ENCODE peak calls at places on chromosomes 5 and 9, in nine cellular contexts. A is uterus, O is transverse colon, N is esophagus squamous epithelium, H is IMR-90, K is K562, V is H1, Y is A549, D is endothelial cell of umbilical vein. U is an unnamed sample.

GRCh38 chr5:55894135-55894534 is 43.0 kb downstream of the IL31RA start:
- DNase-seq in D (no peak), A (no peak), H (no peak), O (no peak), V (no peak), K (no peak), N (no peak), Y (no peak), U (no peak)

GRCh38 chr9:130137870-130138653 is 34.1 kb upstream of the NCS1 start:
- DNase-seq in A (peak; percentile 74), V (peak; percentile 64), H (peak; percentile 98), Y (peak; percentile 51), O (no peak), K (peak; percentile 88), D (peak; percentile 63), N (no peak), U (peak; percentile 12)

GRCh38 chr5:162068412-162068811 is 839 bp downstream of the GABRG2 start:
- DNase-seq in A (no peak), V (peak; percentile 88), D (no peak), K (no peak), H (no peak), O (no peak), Y (peak; percentile 14), N (no peak), U (peak; percentile 13)

GRCh38 chr5:19660679-19661078 is 327.3 kb downstream of the CDH18 start:
- DNase-seq in H (no peak), K (no peak), N (no peak), V (no peak), A (no peak), Y (no peak), D (no peak), O (no peak), U (no peak)

GRCh38 chr5:104967806-104968205 is 1405.2 kb upstream of the NUDT12 start:
- DNase-seq in O (no peak), Y (no peak), K (no peak), D (no peak), V (no peak), H (no peak), N (no peak), A (no peak), U (no peak)

GRCh38 chr5:124007675-124008398 is 495.9 kb downstream of the CSNK1G3 start:
- DNase-seq in H (peak; percentile 4), A (no peak), D (no peak), V (no peak), N (no peak), Y (peak; percentile 18), O (no peak), K (no peak), U (no peak)

GRCh38 chr5:146852089-146852488 is 26.5 kb downstream of the PPP2R2B start:
- DNase-seq in O (no peak), K (no peak), A (no peak), Y (no peak), N (no peak), H (no peak), D (no peak), V (no peak), U (no peak)

GRCh38 chr9:89882876-89883275 is 278.1 kb downstream of the GADD45G start:
- DNase-seq in K (no peak), V (peak; percentile 26), O (no peak), Y (no peak), A (no peak), N (no peak), D (no peak), H (no peak), U (no peak)

GRCh38 chr5:123000731-123001130 is 35.8 kb downstream of the PPIC start:
- DNase-seq in O (no peak), Y (no peak), K (no peak), H (no peak), A (no peak), N (no peak), D (no peak), V (no peak), U (no peak)

GRCh38 chr5:43839218-43839617 is 236.2 kb downstream of the NNT start:
- DNase-seq in A (no peak), Y (no peak), H (peak; percentile 91), V (no peak), K (no peak), D (peak; percentile 5), O (no peak), N (no peak), U (peak; percentile 19)

GRCh38 chr5:57298985-57299491 is 125.2 kb downstream of the GPBP1 start:
- DNase-seq in Y (peak; percentile 79), H (peak; percentile 86), D (peak; percentile 89), A (peak; percentile 20), O (peak; percentile 30), N (no peak), K (peak; percentile 68), V (no peak), U (no peak)

GRCh38 chr5:443239-444151 is 519 bp downstream of the EXOC3 start:
- DNase-seq in D (peak; percentile 9), N (no peak), K (peak; percentile 84), A (no peak), O (peak; percentile 25), V (no peak), H (no peak), Y (peak; percentile 13), U (peak; percentile 73)

GRCh38 chr9:20376780-20377179 is 245.5 kb downstream of the MLLT3 start:
- DNase-seq in H (no peak), N (no peak), Y (no peak), V (no peak), K (no peak), A (no peak), D (peak; percentile 36), O (no peak), U (no peak)
- TF ChIP-seq POLR2A in H (no peak), N (no peak), Y (no peak), V (no peak), K (no peak), A (no peak), D (no peak), O (no peak), U (no peak)

GRCh38 chr5:178859625-178860521 is at the start of gene ZNF354B:
- DNase-seq in D (peak; percentile 98), A (peak; percentile 88), H (peak; percentile 92), Y (peak; percentile 93), V (peak; percentile 85), O (peak; percentile 92), K (peak; percentile 81), N (peak; percentile 33), U (peak; percentile 89)
- TF ChIP-seq POLR2A in D (peak; percentile 63), A (peak; percentile 37), H (peak; percentile 50), Y (peak; percentile 62), V (no peak), O (peak; percentile 61), K (peak; percentile 81), N (peak; percentile 27), U (peak; percentile 82)

GRCh38 chr9:136110082-136111061 is 8.3 kb downstream of the TMEM250 start:
- DNase-seq in K (peak; percentile 58), A (no peak), N (no peak), O (no peak), Y (no peak), H (peak; percentile 15), D (no peak), V (no peak), U (no peak)
- TF ChIP-seq POLR2A in K (no peak), A (no peak), N (no peak), O (no peak), Y (no peak), H (no peak), D (no peak), V (no peak), U (no peak)

DNA sequence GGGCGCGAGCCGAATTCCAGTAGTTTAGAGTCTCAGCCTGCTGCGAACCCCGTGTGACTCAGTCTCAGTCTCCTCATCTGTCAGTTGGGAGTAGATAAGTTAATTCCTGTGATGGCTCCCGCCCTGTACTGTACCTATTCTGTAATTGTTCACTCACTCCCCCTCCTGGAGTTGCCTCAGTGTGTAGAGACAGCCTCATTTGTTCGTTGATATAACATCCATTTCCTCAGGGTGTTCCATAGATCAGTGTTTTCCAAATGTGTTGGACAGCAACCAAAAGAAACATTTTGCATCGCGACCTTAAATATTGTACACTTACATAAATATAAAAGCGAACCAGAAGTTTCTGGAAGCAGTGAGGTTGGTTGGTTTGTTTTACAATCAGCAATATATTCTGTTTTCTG is 680 bp downstream of the NFX1 start:
- DNase-seq in A (no peak), V (no peak), H (peak; percentile 91), O (no peak), K (no peak), Y (no peak), D (peak; percentile 83), N (no peak), U (no peak)
- TF ChIP-seq POLR2A in A (no peak), V (no peak), H (no peak), O (no peak), K (no peak), Y (no peak), D (no peak), N (no peak), U (no peak)

GRCh38 chr5:96936431-96937221 is 746 bp downstream of the LNPEP start:
- DNase-seq in D (peak; percentile 57), N (peak; percentile 13), O (peak; percentile 51), V (peak; percentile 64), H (peak; percentile 31), K (peak; percentile 31), A (peak; percentile 31), Y (peak; percentile 21), U (peak; percentile 8)

GRCh38 chr5:96934695-96935555 is 955 bp upstream of the LNPEP start:
- DNase-seq in Y (peak; percentile 96), A (peak; percentile 93), N (peak; percentile 82), O (peak; percentile 95), D (peak; percentile 94), K (peak; percentile 85), V (peak; percentile 92), H (peak; percentile 92), U (peak; percentile 67)

GRCh38 chr5:96934291-96934694 is 1.6 kb upstream of the LNPEP start:
- DNase-seq in D (no peak), Y (peak; percentile 49), V (no peak), A (no peak), K (no peak), N (no peak), O (peak; percentile 13), H (peak; percentile 42), U (no peak)

GRCh38 chr5:96933764-96934163 is 2.1 kb upstream of the LNPEP start:
- DNase-seq in H (no peak), Y (no peak), V (no peak), N (no peak), A (no peak), D (no peak), K (no peak), O (no peak), U (no peak)

DNA sequence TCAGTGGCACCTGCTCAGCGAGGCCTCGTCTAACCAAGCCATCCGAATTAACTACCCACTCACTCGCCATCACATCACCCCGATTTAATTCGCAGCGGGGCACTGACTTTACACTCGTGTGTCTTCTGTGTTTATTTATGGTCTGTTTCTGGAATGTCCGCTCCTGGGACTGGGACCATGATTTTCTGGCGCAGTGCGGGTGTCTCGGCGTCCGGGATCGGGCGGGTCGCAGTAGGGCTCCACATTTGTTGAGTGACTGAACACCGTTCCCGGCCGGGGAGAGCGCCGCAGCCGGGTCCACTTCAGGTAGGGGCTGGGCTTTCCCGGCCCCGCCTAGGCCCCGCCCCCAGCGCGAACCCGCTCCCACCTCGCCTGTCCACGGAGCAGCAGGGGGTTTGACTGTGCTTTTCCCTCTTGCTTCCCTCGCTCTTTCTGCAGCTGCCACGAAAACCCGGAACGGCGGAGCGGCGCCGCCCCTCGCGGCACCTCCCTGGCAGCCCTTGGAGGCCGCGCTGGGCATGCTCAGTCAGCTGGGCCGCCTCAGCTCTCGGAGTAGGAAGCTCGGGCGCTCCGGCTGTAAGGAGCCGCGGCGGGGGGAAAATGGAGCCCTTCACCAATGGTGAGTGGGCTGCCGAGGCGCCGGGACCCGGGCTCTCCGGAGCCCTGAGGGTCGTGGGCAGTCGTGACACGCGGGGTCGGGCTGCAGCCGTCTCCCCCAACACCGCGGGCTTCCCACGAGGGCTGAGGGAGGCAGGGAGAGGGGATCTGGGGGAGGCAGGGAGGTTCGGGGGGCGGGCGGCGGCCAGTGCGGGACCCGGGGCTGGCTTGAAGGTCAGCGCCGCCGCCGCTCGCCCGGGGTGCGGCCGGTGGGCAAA is at the start of gene LNPEP:
- DNase-seq in K (peak; percentile 90), A (peak; percentile 97), D (peak; percentile 99), N (peak; percentile 76), Y (peak; percentile 98), H (peak; percentile 97), O (peak; percentile 98), V (peak; percentile 95), U (peak; percentile 85)
- TF ChIP-seq POLR2A in K (peak; percentile 50), A (no peak), D (no peak), N (peak; percentile 22), Y (peak; percentile 61), H (no peak), O (peak; percentile 82), V (no peak), U (peak; percentile 74)